ENCODE peak calls at places on chromosome 7, in four cellular contexts. One of them, this sample, is unnamed.
A peak's percentile ranks its signal among the peaks of the same experiment; 100 is the strongest.

GRCh38 chr7:78736548-78736947 is 716.9 kb downstream of the MAGI2 start:
- DNase-seq in AG04450: no peak
- DNase-seq in mucosa of descending colon: no peak
- DNase-seq in kidney epithelial cell: no peak
- DNase-seq in this sample: no peak

GRCh38 chr7:110148054-110148453 is 942.9 kb upstream of the LRRN3 start:
- DNase-seq in AG04450: no peak
- DNase-seq in kidney epithelial cell: no peak
- DNase-seq in mucosa of descending colon: peak; percentile 24
- DNase-seq in this sample: no peak

GRCh38 chr7:23713285-23714235 is 3.5 kb downstream of the STK31 start:
- DNase-seq in kidney epithelial cell: peak; percentile 77
- DNase-seq in mucosa of descending colon: no peak
- DNase-seq in AG04450: peak; percentile 67
- DNase-seq in this sample: peak; percentile 57

GRCh38 chr7:103855671-103856070 is 133.8 kb downstream of the RELN start:
- DNase-seq in kidney epithelial cell: no peak
- DNase-seq in mucosa of descending colon: no peak
- DNase-seq in AG04450: no peak
- DNase-seq in this sample: no peak

GRCh38 chr7:129748710-129749109 is 137.2 kb downstream of the NRF1 start:
- DNase-seq in kidney epithelial cell: no peak
- DNase-seq in AG04450: no peak
- DNase-seq in mucosa of descending colon: no peak
- DNase-seq in this sample: peak; percentile 70

GRCh38 chr7:23715099-23715498 is 5.1 kb downstream of the STK31 start:
- DNase-seq in mucosa of descending colon: no peak
- DNase-seq in AG04450: no peak
- DNase-seq in kidney epithelial cell: no peak
- DNase-seq in this sample: no peak

GRCh38 chr7:20307119-20307518 is 23.6 kb upstream of the ITGB8 start:
- DNase-seq in mucosa of descending colon: no peak
- DNase-seq in kidney epithelial cell: peak; percentile 75
- DNase-seq in AG04450: no peak
- DNase-seq in this sample: no peak

GRCh38 chr7:137915266-137915665 is 68.5 kb upstream of the DGKI start:
- DNase-seq in mucosa of descending colon: no peak
- DNase-seq in AG04450: no peak
- DNase-seq in kidney epithelial cell: no peak
- DNase-seq in this sample: no peak

GRCh38 chr7:479115-479947 is 40.3 kb downstream of the PDGFA start:
- DNase-seq in AG04450: no peak
- DNase-seq in kidney epithelial cell: no peak
- DNase-seq in mucosa of descending colon: peak; percentile 15
- DNase-seq in this sample: no peak

GRCh38 chr7:141701489-141702046 is 398 bp downstream of the DENND11 start:
- DNase-seq in AG04450: no peak
- DNase-seq in kidney epithelial cell: no peak
- DNase-seq in mucosa of descending colon: peak; percentile 66
- DNase-seq in this sample: no peak

GRCh38 chr7:137423321-137423720 is 79.8 kb upstream of the PTN start:
- DNase-seq in AG04450: peak; percentile 51
- DNase-seq in mucosa of descending colon: no peak
- DNase-seq in kidney epithelial cell: no peak
- DNase-seq in this sample: peak; percentile 52

GRCh38 chr7:133735222-133735621 is 391.9 kb upstream of the LRGUK start:
- DNase-seq in kidney epithelial cell: no peak
- DNase-seq in AG04450: peak; percentile 44
- DNase-seq in mucosa of descending colon: no peak
- DNase-seq in this sample: peak; percentile 38

GRCh38 chr7:73418113-73418703 is 15.4 kb upstream of the FZD9 start:
- DNase-seq in mucosa of descending colon: no peak
- DNase-seq in kidney epithelial cell: no peak
- DNase-seq in AG04450: no peak
- DNase-seq in this sample: no peak

GRCh38 chr7:31192996-31193395 is 140.9 kb downstream of the ADCYAP1R1 start:
- DNase-seq in kidney epithelial cell: peak; percentile 5
- DNase-seq in mucosa of descending colon: peak; percentile 67
- DNase-seq in AG04450: no peak
- DNase-seq in this sample: peak; percentile 28

GRCh38 chr7:56483861-56484550 is 367.8 kb upstream of the NUPR2 start:
- DNase-seq in mucosa of descending colon: no peak
- DNase-seq in AG04450: no peak
- DNase-seq in kidney epithelial cell: no peak
- DNase-seq in this sample: no peak

GRCh38 chr7:69674701-69675182 is 76.5 kb downstream of the AUTS2 start:
- DNase-seq in mucosa of descending colon: no peak
- DNase-seq in kidney epithelial cell: no peak
- DNase-seq in AG04450: no peak
- DNase-seq in this sample: no peak

GRCh38 chr7:69676247-69676646 is 78.0 kb downstream of the AUTS2 start:
- DNase-seq in mucosa of descending colon: no peak
- DNase-seq in kidney epithelial cell: no peak
- DNase-seq in AG04450: no peak
- DNase-seq in this sample: no peak

GRCh38 chr7:69677054-69677847 is 79.0 kb downstream of the AUTS2 start:
- DNase-seq in AG04450: no peak
- DNase-seq in kidney epithelial cell: no peak
- DNase-seq in mucosa of descending colon: no peak
- DNase-seq in this sample: peak; percentile 43

GRCh38 chr7:69678794-69679103 is 80.5 kb downstream of the AUTS2 start:
- DNase-seq in kidney epithelial cell: no peak
- DNase-seq in AG04450: no peak
- DNase-seq in mucosa of descending colon: no peak
- DNase-seq in this sample: no peak

DNA sequence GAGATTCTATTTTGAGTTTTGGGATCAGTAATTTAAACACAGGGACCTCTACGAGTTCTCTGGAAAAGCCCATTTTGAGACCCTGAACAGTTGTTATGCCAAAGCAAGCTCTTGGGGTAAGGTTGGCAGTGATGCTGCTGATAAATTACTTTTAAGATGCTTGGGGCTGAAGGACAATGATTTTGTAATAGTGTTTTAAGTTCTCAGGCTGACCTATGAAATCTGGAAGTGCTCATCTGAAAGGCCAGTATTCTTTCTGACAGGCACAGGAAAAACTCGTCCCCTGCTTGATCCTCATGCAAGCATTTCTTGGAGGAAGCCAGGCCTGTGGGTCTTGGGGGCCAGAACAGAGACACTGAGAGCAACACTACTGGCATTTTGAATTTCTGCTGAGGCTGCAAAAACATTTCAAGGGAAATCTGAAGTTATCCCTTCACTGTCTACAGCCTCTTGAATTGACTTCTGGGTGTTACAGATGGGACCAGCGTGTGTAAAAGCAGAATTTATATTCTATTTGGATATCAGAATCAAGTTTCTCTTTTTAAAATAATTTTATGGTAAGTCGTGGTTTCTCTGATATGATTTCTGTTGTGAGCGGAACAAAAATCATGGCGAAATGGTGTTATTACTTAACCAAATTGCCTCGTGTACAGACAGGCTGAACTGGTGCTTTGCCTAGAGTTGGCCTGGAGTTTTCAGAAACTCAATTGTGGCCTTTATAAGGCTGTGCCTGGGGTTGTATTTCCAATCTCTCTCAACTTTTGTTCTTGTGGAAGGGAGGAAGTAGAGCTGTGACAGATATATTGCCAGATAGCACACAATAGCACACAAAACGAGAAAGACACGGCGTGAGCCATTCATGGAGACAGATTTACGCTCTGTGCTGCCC is 79.9 kb downstream of the AUTS2 start:
- DNase-seq in mucosa of descending colon: no peak
- DNase-seq in kidney epithelial cell: no peak
- DNase-seq in AG04450: no peak
- DNase-seq in this sample: peak; percentile 21
- H3K4me3 ChIP-seq in mucosa of descending colon: no peak overlapping the region
- H3K4me3 ChIP-seq in kidney epithelial cell: no peak overlapping the region
- H3K4me3 ChIP-seq in AG04450: no peak overlapping the region
- H3K4me3 ChIP-seq in this sample: no peak overlapping the region

DNA sequence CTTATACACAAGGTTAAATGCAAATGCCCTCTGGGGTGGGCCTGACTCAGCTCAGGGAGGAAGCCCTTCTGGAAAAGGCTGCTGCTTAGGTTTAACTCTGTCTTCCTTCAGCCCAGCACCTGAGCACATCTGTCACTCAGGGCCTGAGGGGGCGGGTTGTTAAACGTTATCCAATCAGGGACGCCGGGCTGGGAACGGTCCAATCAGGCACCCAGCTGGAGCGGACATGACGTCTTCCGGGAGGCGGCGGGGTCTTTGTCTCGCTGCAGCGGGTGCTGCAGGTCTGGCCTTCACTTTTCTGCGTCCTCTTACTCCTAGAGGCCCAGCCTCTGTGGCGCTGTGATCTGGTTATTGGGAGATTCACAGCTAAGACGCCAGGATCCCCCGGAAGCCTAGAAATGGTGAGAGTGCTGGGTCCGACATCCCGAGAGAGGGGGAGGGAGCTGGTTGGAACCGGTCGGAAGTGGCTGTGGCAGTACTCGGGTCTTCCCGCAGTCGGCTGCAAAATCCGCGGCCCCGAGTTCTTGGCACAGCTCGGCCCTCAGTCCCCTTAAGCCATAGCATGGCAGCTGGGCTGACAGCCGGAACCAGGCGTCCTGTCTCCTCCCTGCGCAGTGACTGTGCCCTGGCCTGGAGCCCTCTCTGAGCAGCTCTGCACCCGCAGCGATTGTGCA is at the start of gene ZNF138:
- DNase-seq in mucosa of descending colon: peak; percentile 95
- DNase-seq in AG04450: peak; percentile 86
- DNase-seq in kidney epithelial cell: peak; percentile 88
- DNase-seq in this sample: peak; percentile 91
- TF ChIP-seq CTCF in mucosa of descending colon: no peak
- TF ChIP-seq CTCF in AG04450: peak; percentile 3
- TF ChIP-seq CTCF in kidney epithelial cell: no peak
- TF ChIP-seq CTCF in this sample: no peak

GRCh38 chr7:75967573-75967997 is 26.8 kb downstream of the TMEM120A start:
- DNase-seq in AG04450: peak; percentile 8
- DNase-seq in mucosa of descending colon: no peak
- DNase-seq in kidney epithelial cell: no peak
- DNase-seq in this sample: peak; percentile 18

GRCh38 chr7:75965617-75966016 is 28.8 kb downstream of the TMEM120A start:
- DNase-seq in kidney epithelial cell: no peak
- DNase-seq in AG04450: no peak
- DNase-seq in mucosa of descending colon: no peak
- DNase-seq in this sample: no peak

GRCh38 chr7:75968012-75968411 is 26.4 kb downstream of the TMEM120A start:
- DNase-seq in kidney epithelial cell: no peak
- DNase-seq in AG04450: no peak
- DNase-seq in mucosa of descending colon: no peak
- DNase-seq in this sample: no peak

GRCh38 chr7:75966209-75966961 is 28.0 kb downstream of the TMEM120A start:
- DNase-seq in AG04450: no peak
- DNase-seq in kidney epithelial cell: no peak
- DNase-seq in mucosa of descending colon: no peak
- DNase-seq in this sample: peak; percentile 97

DNA sequence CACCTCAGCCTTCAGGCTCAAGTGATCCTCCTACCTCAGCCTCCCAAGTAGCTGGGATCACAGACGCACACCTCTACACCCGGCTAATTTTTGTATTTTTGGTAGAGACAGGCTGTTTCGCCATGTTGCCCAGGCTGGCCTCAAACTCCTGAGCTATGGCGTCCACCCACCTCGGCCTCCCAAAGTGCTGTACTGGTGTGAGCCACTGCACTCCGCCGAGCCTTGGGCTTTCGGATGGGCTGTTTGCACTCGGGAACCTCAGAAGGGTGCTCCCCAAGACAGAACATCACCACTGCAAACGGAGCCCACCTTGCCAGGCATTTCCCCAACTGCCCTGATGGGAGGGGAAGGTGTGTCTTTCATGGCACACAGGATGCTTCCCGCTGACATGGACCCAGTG is 27.3 kb downstream of the TMEM120A start:
- DNase-seq in AG04450: no peak
- DNase-seq in mucosa of descending colon: no peak
- DNase-seq in kidney epithelial cell: no peak
- DNase-seq in this sample: no peak
- H3K4me3 ChIP-seq in AG04450: no peak overlapping the region
- H3K4me3 ChIP-seq in mucosa of descending colon: no peak overlapping the region
- H3K4me3 ChIP-seq in kidney epithelial cell: no peak overlapping the region
- H3K4me3 ChIP-seq in this sample: no peak overlapping the region

GRCh38 chr7:29806131-29806792 is at the start of gene WIPF3:
- DNase-seq in mucosa of descending colon: peak; percentile 74
- DNase-seq in AG04450: no peak
- DNase-seq in kidney epithelial cell: no peak
- DNase-seq in this sample: no peak
- TF ChIP-seq CTCF in mucosa of descending colon: no peak
- TF ChIP-seq CTCF in AG04450: no peak
- TF ChIP-seq CTCF in kidney epithelial cell: no peak
- TF ChIP-seq CTCF in this sample: no peak

GRCh38 chr7:106871793-106872571 is 6.9 kb downstream of the PIK3CG start:
- DNase-seq in AG04450: no peak
- DNase-seq in kidney epithelial cell: no peak
- DNase-seq in mucosa of descending colon: no peak
- DNase-seq in this sample: no peak
- H3K4me3 ChIP-seq in AG04450: no peak overlapping the region
- H3K4me3 ChIP-seq in kidney epithelial cell: no peak overlapping the region
- H3K4me3 ChIP-seq in mucosa of descending colon: no peak overlapping the region
- H3K4me3 ChIP-seq in this sample: no peak overlapping the region

GRCh38 chr7:158760936-158761335 is 56.3 kb upstream of the NCAPG2 start:
- DNase-seq in kidney epithelial cell: no peak
- DNase-seq in mucosa of descending colon: no peak
- DNase-seq in AG04450: no peak
- DNase-seq in this sample: no peak
- TF ChIP-seq CTCF in kidney epithelial cell: no peak
- TF ChIP-seq CTCF in mucosa of descending colon: no peak
- TF ChIP-seq CTCF in AG04450: peak; percentile 24
- TF ChIP-seq CTCF in this sample: peak; percentile 30

GRCh38 chr7:97272237-97272975 is 154.9 kb downstream of the SDHAF3 start:
- DNase-seq in mucosa of descending colon: peak; percentile 46
- DNase-seq in kidney epithelial cell: no peak
- DNase-seq in AG04450: no peak
- DNase-seq in this sample: no peak
- H3K4me3 ChIP-seq in mucosa of descending colon: no peak overlapping the region
- H3K4me3 ChIP-seq in kidney epithelial cell: no peak overlapping the region
- H3K4me3 ChIP-seq in AG04450: no peak overlapping the region
- H3K4me3 ChIP-seq in this sample: no peak overlapping the region